ENCODE peak calls at places on chromosome 3, in seven cellular contexts. P, U, I, M, S, X and H are unnamed samples.

GRCh38 chr3:36893137-36893557 is 51.7 kb downstream of the TRANK1 start:
- DNase-seq in P (no peak), U (no peak), I (no peak), M (no peak), S (no peak), X (peak), H (peak)

GRCh38 chr3:58287354-58287753 is 18.7 kb upstream of the RPP14 start:
- DNase-seq in P (no peak), U (no peak), I (no peak), M (no peak), S (no peak), X (no peak), H (no peak)

GRCh38 chr3:121757087-121757811 is 7.7 kb upstream of the GOLGB1 start:
- DNase-seq in P (no peak), U (no peak), I (no peak), M (no peak), S (no peak), X (no peak), H (peak)

GRCh38 chr3:11642455-11643162 is 1.1 kb downstream of the VGLL4 start:
- DNase-seq in P (peak), U (no peak), I (peak), M (no peak), S (peak), X (peak), H (peak)

GRCh38 chr3:38560996-38561717 is 65.0 kb downstream of the EXOG start:
- DNase-seq in P (no peak), U (no peak), I (no peak), M (no peak), S (no peak), X (no peak), H (no peak)

GRCh38 chr3:21274000-21274671 is 476.9 kb downstream of the ZNF385D start:
- DNase-seq in P (no peak), U (no peak), I (no peak), M (no peak), S (no peak), X (no peak), H (no peak)

GRCh38 chr3:129560931-129561594 is 18.1 kb downstream of the H1-8 start:
- DNase-seq in P (no peak), U (no peak), I (peak), M (no peak), S (peak), X (peak), H (peak)

GRCh38 chr3:194780706-194781105 is 95.0 kb downstream of the FAM43A start:
- DNase-seq in P (no peak), U (no peak), I (no peak), M (no peak), S (no peak), X (no peak), H (no peak)

GRCh38 chr3:125435231-125435630 is 60.1 kb upstream of the ZNF148 start:
- DNase-seq in P (no peak), U (no peak), I (no peak), M (no peak), S (no peak), X (no peak), H (no peak)

GRCh38 chr3:146277953-146278631 is 27.2 kb upstream of the PLSCR4 start:
- DNase-seq in P (no peak), U (no peak), I (no peak), M (no peak), S (no peak), X (peak), H (peak)

GRCh38 chr3:16404349-16404895 is 109.1 kb downstream of the RFTN1 start:
- DNase-seq in P (no peak), U (no peak), I (no peak), M (no peak), S (no peak), X (no peak), H (no peak)

GRCh38 chr3:179765396-179765795 is 112.6 kb downstream of the USP13 start:
- DNase-seq in P (no peak), U (no peak), I (no peak), M (no peak), S (no peak), X (peak), H (no peak)

GRCh38 chr3:117600112-117600511 is 890.5 kb downstream of the TUSC7 start:
- DNase-seq in P (no peak), U (no peak), I (no peak), M (no peak), S (peak), X (no peak), H (no peak)

GRCh38 chr3:133445111-133445510 is 45.3 kb downstream of the BFSP2 start:
- DNase-seq in P (no peak), U (no peak), I (no peak), M (no peak), S (no peak), X (no peak), H (no peak)

GRCh38 chr3:172171396-172172075 is 132.2 kb downstream of the FNDC3B start:
- DNase-seq in P (no peak), U (no peak), I (no peak), M (no peak), S (no peak), X (no peak), H (no peak)

GRCh38 chr3:161423911-161424522 is 52.7 kb upstream of the SPTSSB start:
- DNase-seq in P (no peak), U (no peak), I (no peak), M (no peak), S (no peak), X (peak), H (no peak)

GRCh38 chr3:33278106-33278672 is 947 bp downstream of the FBXL2 start:
- DNase-seq in P (no peak), U (no peak), I (no peak), M (no peak), S (no peak), X (peak), H (no peak)

GRCh38 chr3:144444546-144444945 is 472.9 kb downstream of the DIPK2A start:
- DNase-seq in P (no peak), U (no peak), I (no peak), M (no peak), S (no peak), X (no peak), H (no peak)

GRCh38 chr3:128763967-128764366 is 38.0 kb downstream of the RAB7A start:
- DNase-seq in P (no peak), U (no peak), I (no peak), M (no peak), S (no peak), X (no peak), H (no peak)

GRCh38 chr3:142997330-142997729 is 4.0 kb upstream of the U2SURP start:
- DNase-seq in P (no peak), U (no peak), I (no peak), M (no peak), S (no peak), X (no peak), H (no peak)